ENCODE peak calls at places on chromosomes 1 and 21, in seven cellular contexts. L, M, K, I, G, Q and D are unnamed samples.
A peak's percentile ranks its signal among the peaks of the same experiment; 100 is the strongest.

GRCh38 chr1:31977361-31978131 is 36.1 kb upstream of the KHDRBS1 start:
- DNase-seq in L (peak; percentile 51), M (peak; percentile 44), K (no peak), I (no peak), G (peak; percentile 13), Q (no peak), D (peak; percentile 38)

GRCh38 chr1:119367332-119368124 is 1.1 kb upstream of the HAO2 start:
- DNase-seq in L (peak; percentile 35), M (peak; percentile 33), K (no peak), I (no peak), G (no peak), Q (no peak), D (no peak)

GRCh38 chr21:26405735-26406361 is 167.2 kb downstream of the CYYR1 start:
- DNase-seq in L (no peak), M (peak; percentile 20), K (no peak), I (no peak), G (no peak), Q (no peak), D (no peak)

GRCh38 chr1:154975409-154976205 is 1.1 kb downstream of the CKS1B start:
- DNase-seq in L (no peak), M (peak; percentile 67), K (no peak), I (peak; percentile 48), G (no peak), Q (peak; percentile 63), D (peak; percentile 92)

GRCh38 chr1:95622609-95623008 is 388.6 kb downstream of the RWDD3 start:
- DNase-seq in L (no peak), M (no peak), K (no peak), I (no peak), G (no peak), Q (no peak), D (no peak)

GRCh38 chr21:35505067-35505466 is 456.0 kb upstream of the RUNX1 start:
- DNase-seq in L (no peak), M (no peak), K (no peak), I (no peak), G (no peak), Q (no peak), D (no peak)

GRCh38 chr1:75503221-75503974 is 107.5 kb downstream of the SLC44A5 start:
- DNase-seq in L (no peak), M (peak; percentile 63), K (no peak), I (no peak), G (no peak), Q (no peak), D (no peak)

GRCh38 chr1:110875216-110875731 is 2.3 kb downstream of the CD53 start:
- DNase-seq in L (no peak), M (no peak), K (no peak), I (no peak), G (peak; percentile 57), Q (no peak), D (peak; percentile 83)

GRCh38 chr1:181538836-181539235 is 55.5 kb downstream of the CACNA1E start:
- DNase-seq in L (no peak), M (no peak), K (no peak), I (no peak), G (no peak), Q (no peak), D (no peak)

GRCh38 chr1:172117800-172118199 is 276.5 kb downstream of the DNM3 start:
- DNase-seq in L (no peak), M (no peak), K (no peak), I (no peak), G (no peak), Q (no peak), D (no peak)

GRCh38 chr1:160618763-160619274 is 28.0 kb downstream of the SLAMF1 start:
- DNase-seq in L (peak; percentile 37), M (no peak), K (peak; percentile 34), I (no peak), G (no peak), Q (no peak), D (no peak)

GRCh38 chr1:167510880-167511279 is 7.4 kb downstream of the CD247 start:
- DNase-seq in L (no peak), M (no peak), K (no peak), I (no peak), G (no peak), Q (no peak), D (no peak)

GRCh38 chr1:217907504-217907903 is 276.4 kb downstream of the SPATA17 start:
- DNase-seq in L (no peak), M (no peak), K (no peak), I (no peak), G (peak; percentile 7), Q (no peak), D (no peak)

GRCh38 chr1:206839857-206840256 is 25.6 kb upstream of the IL20 start:
- DNase-seq in L (no peak), M (no peak), K (no peak), I (no peak), G (no peak), Q (no peak), D (no peak)

GRCh38 chr1:169860750-169861149 is 32.9 kb downstream of the SCYL3 start:
- DNase-seq in L (no peak), M (no peak), K (no peak), I (no peak), G (no peak), Q (no peak), D (no peak)

GRCh38 chr1:175314300-175314699 is 121.7 kb upstream of the KIAA0040 start:
- DNase-seq in L (no peak), M (no peak), K (no peak), I (peak; percentile 9), G (no peak), Q (no peak), D (no peak)

GRCh38 chr1:222582099-222582774 is 7.5 kb downstream of the TAF1A start:
- DNase-seq in L (no peak), M (peak; percentile 58), K (no peak), I (no peak), G (no peak), Q (no peak), D (no peak)

GRCh38 chr1:39828734-39829133 is 40.1 kb upstream of the BMP8B start:
- DNase-seq in L (no peak), M (no peak), K (no peak), I (no peak), G (no peak), Q (no peak), D (no peak)

GRCh38 chr21:30408782-30409494 is 13.1 kb downstream of the KRTAP13-1 start:
- DNase-seq in L (peak; percentile 49), M (no peak), K (no peak), I (peak; percentile 74), G (peak; percentile 60), Q (peak; percentile 23), D (no peak)

GRCh38 chr1:152034654-152035405 is 2.0 kb downstream of the S100A11 start:
- DNase-seq in L (peak; percentile 49), M (peak; percentile 60), K (no peak), I (peak; percentile 80), G (peak; percentile 60), Q (no peak), D (no peak)

GRCh38 chr21:45408811-45409261 is 3.9 kb downstream of the COL18A1 start:
- DNase-seq in L (peak; percentile 67), M (no peak), K (no peak), I (no peak), G (no peak), Q (no peak), D (peak; percentile 62)

GRCh38 chr1:67771776-67772175 is 61.5 kb downstream of the GNG12 start:
- DNase-seq in L (no peak), M (peak; percentile 10), K (no peak), I (no peak), G (no peak), Q (no peak), D (no peak)

GRCh38 chr1:109371271-109371739 is 26.4 kb downstream of the SORT1 start:
- DNase-seq in L (no peak), M (no peak), K (no peak), I (peak; percentile 27), G (peak; percentile 70), Q (no peak), D (no peak)

GRCh38 chr1:237366667-237367066 is 324.7 kb downstream of the RYR2 start:
- DNase-seq in L (no peak), M (no peak), K (no peak), I (no peak), G (no peak), Q (no peak), D (no peak)
- H3K4me3 ChIP-seq in L (no peak overlapping the region), M (no peak overlapping the region), K (no peak overlapping the region), I (no peak overlapping the region), G (no peak overlapping the region), Q (no peak overlapping the region), D (no peak overlapping the region)

DNA sequence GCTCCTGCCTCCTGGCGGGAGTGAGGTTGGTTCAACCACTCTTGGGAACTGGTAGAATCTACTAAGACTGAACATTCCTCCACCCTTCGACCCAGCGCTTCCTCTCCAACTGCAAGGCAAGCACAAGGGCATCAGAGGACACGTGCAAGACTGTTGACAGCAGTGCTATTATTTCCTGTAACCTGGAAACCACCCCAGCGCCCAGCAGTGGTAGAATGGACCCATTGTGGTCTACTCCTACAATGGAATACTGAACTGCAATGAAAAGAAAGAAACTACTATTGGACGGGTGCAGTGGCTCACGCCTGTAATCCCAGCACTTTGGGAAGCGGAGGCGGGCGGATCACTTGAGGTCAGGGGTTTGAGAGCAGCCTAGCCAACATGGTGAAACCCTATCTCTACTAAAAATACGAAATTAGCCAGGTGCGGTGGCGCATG is 33.0 kb upstream of the TARDBP start:
- DNase-seq in L (no peak), M (peak; percentile 62), K (no peak), I (no peak), G (peak; percentile 21), Q (peak; percentile 83), D (no peak)
- H3K27ac ChIP-seq in L (no peak overlapping the region), M (no peak overlapping the region), K (peak overlapping the region; percentile 81), I (peak overlapping the region; percentile 49), G (no peak overlapping the region), Q (peak overlapping the region; percentile 78), D (no peak overlapping the region)

DNA sequence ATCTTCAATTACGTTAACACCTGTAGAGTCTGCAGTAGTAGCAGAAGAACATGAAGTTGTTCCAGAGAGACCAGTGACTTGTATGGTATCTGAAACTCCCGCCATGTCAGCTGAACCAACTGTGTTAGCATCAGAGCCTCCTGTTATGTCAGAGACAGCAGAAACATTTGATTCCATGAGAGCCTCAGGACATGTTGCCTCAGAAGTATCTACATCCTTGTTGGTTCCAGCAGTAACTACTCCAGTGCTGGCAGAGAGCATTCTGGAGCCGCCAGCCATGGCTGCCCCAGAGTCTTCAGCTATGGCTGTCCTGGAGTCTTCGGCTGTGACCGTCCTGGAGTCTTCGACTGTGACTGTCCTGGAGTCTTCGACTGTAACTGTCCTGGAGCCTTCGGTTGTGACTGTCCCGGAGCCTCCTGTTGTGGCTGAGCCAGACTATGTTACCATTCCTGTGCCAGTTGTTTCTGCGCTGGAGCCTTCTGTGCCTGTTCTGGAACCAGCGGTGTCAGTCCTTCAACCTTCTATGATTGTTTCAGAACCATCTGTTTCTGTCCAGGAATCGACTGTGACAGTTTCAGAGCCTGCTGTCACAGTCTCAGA is 10.3 kb downstream of the SON start:
- DNase-seq in L (no peak), M (no peak), K (no peak), I (no peak), G (no peak), Q (no peak), D (no peak)
- TF ChIP-seq POLR2AphosphoS5 in L (no peak), M (no peak), K (no peak), I (no peak), G (no peak), Q (no peak), D (no peak)

DNA sequence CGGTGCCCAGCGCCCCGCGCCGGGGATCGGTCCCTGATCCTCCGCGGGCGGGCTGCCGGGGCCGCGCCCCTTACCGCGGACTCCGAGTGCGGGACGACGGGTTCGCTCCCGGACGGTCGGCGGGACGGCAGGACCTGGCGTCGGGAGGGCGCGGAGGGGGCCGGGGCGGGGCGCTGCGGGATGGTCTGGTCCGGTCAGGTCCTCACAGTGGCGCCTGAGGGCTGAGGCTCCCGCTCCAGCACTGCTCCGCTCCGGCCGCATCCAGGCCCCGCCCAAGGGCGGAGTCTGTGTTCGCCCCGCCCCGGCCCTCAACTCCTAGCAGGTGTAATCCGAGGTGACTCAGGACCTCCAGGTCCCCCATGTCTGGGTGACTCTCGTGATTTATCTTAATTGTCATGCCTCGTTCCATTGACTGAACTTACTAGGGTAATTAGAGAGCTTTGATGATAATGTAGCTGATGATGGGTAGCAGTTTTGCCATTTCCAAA is at the start of gene RAB3B:
- DNase-seq in L (peak; percentile 92), M (peak; percentile 71), K (no peak), I (peak; percentile 79), G (peak; percentile 25), Q (peak; percentile 30), D (peak; percentile 85)
- H3K4me3 ChIP-seq in L (peak within 1 kb of the TSS; percentile 69), M (peak within 1 kb of the TSS; percentile 73), K (peak within 1 kb of the TSS; percentile 48), I (peak within 1 kb of the TSS; percentile 53), G (peak within 1 kb of the TSS; percentile 42), Q (peak within 1 kb of the TSS; percentile 32), D (peak within 1 kb of the TSS; percentile 23)